ENCODE peak calls at places on chromosomes 16 and 17, in ten cellular contexts. L is cardiac muscle cell; C is fibroblast of lung; Y is A549; T is Peyer's patch; B is nephron progenitor cell; Q is GM10248; N is D721Med; X is CD8-positive, alpha-beta T cell; I is tibial nerve. M is an unnamed sample.

GRCh38 chr17:70473049-70473448 is 303.7 kb downstream of the KCNJ2 start:
- DNase-seq in T (no peak), C (no peak), B (no peak), X (no peak), Q (no peak), Y (no peak), N (no peak), L (no peak), I (no peak), M (no peak)

GRCh38 chr17:40320771-40321501 is 12.0 kb downstream of the RARA start:
- DNase-seq in Q (no peak), X (peak; percentile 70), I (peak; percentile 44), T (peak; percentile 58), B (no peak), C (no peak), L (peak; percentile 64), Y (no peak), N (no peak), M (peak; percentile 60)

GRCh38 chr16:53924311-53924860 is 220.4 kb downstream of the FTO start:
- DNase-seq in Q (no peak), N (no peak), X (no peak), L (peak; percentile 47), T (no peak), I (no peak), Y (no peak), B (no peak), C (no peak), M (no peak)

GRCh38 chr16:75996491-75996890 is 270.2 kb upstream of the CPHXL start:
- DNase-seq in T (no peak), Y (no peak), X (no peak), I (no peak), Q (no peak), N (no peak), L (no peak), C (no peak), B (no peak), M (no peak)

GRCh38 chr17:67628580-67629013 is 89.1 kb upstream of the NOL11 start:
- DNase-seq in C (no peak), Y (no peak), L (peak; percentile 38), N (no peak), B (no peak), X (no peak), I (no peak), T (no peak), Q (peak; percentile 66), M (no peak)

GRCh38 chr16:72372646-72373045 is 200.7 kb upstream of the PMFBP1 start:
- DNase-seq in Y (no peak), N (no peak), L (peak; percentile 30), I (no peak), B (no peak), Q (no peak), X (no peak), C (no peak), T (no peak), M (no peak)

GRCh38 chr17:52419256-52419655 is 260.7 kb upstream of the CA10 start:
- DNase-seq in N (no peak), Y (no peak), X (no peak), I (no peak), L (no peak), B (no peak), Q (no peak), T (no peak), C (no peak), M (no peak)

GRCh38 chr17:77872714-77873517 is 85.6 kb upstream of the TNRC6C start:
- DNase-seq in C (no peak), T (no peak), N (no peak), Y (no peak), Q (no peak), I (no peak), L (no peak), X (no peak), B (no peak), M (no peak)

GRCh38 chr16:14289692-14290340 is 218.7 kb downstream of the MRTFB start:
- DNase-seq in Y (peak; percentile 60), N (peak; percentile 52), I (no peak), X (peak; percentile 32), T (no peak), B (peak; percentile 32), L (peak; percentile 35), C (no peak), Q (no peak), M (no peak)

GRCh38 chr17:40095944-40096791 is 4.2 kb downstream of the NR1D1 start:
- DNase-seq in N (no peak), X (peak; percentile 76), C (no peak), Q (peak; percentile 96), B (no peak), T (no peak), Y (no peak), I (no peak), L (no peak), M (peak; percentile 72)

GRCh38 chr17:38601539-38602351 is 4.0 kb downstream of the SRCIN1 start:
- DNase-seq in T (peak; percentile 85), C (no peak), Q (no peak), N (no peak), L (peak; percentile 33), B (peak; percentile 57), X (no peak), Y (peak; percentile 47), I (no peak), M (no peak)

DNA sequence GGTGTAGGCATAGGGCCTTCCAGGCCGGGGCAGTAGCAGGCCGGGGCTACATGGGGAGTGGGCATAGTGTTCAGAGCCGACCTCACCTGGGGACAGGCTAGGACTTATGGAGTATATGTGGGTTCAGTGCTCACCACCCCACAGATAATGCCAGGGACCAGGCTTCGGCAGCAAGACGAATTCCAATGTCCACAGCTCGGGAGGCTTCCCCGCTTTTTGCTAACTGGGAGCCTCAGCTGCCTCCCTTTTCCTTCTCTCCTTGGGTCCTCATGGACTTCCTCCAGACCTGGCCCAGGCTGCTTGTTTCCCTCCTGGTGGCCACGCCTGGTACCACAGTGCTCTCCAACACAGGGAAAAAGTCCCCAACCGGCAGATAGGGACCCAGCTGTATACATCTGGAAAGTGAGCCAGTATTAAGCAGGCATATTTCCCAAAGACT is 20.1 kb upstream of the SLC46A1 start:
- DNase-seq in L (peak; percentile 10), Y (peak; percentile 58), B (peak; percentile 39), N (no peak), T (peak; percentile 57), Q (no peak), X (no peak), C (no peak), I (no peak), M (no peak)
- TF ChIP-seq CTCF in L (peak; percentile 44), Y (no peak), B (peak; percentile 51), N (no peak), T (peak; percentile 10), Q (no peak), X (no peak), C (peak; percentile 21), I (no peak), M (no peak)

DNA sequence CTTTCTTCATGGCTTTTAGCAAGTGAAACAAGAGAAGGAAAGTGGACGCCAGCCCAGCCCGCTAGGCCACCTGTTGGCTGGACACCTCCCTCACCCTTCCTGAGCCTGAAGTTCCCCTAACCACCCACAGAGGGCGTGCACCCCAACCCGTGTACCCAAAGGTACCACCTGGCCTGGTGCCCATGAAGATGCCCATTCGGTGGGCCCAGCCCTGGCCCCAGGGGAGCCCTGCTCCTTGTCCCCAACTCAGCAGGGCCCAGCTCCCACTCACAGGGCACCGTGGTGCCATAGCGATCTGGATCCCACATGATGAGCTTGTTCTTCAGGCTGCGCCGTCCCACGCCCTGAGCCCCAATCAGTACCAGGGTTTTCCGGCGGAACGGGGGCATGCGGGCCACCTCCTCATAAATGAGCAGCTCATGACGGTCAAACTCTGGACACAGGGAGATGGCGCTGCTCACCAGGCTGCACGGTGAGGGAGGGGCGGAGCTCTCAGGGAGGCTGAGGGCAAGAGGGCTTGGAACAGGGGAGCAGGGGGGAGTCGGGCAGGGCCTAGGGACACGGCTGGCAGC is 26.8 kb downstream of the MPP2 start:
- DNase-seq in N (peak; percentile 77), L (peak; percentile 13), I (no peak), Y (peak; percentile 94), T (peak; percentile 66), Q (peak; percentile 77), B (peak; percentile 69), X (peak; percentile 45), C (no peak), M (peak; percentile 23)
- TF ChIP-seq CTCF in N (peak; percentile 71), L (peak; percentile 72), I (peak; percentile 48), Y (peak; percentile 62), T (peak; percentile 60), Q (peak; percentile 53), B (peak; percentile 90), X (peak; percentile 69), C (peak; percentile 46), M (peak; percentile 48)

GRCh38 chr17:4017377-4017776 is 53.1 kb upstream of the ATP2A3 start:
- DNase-seq in Y (no peak), L (no peak), N (no peak), X (no peak), T (no peak), C (no peak), B (no peak), I (no peak), Q (no peak), M (no peak)
- TF ChIP-seq CTCF in Y (peak; percentile 25), L (no peak), N (no peak), X (no peak), T (no peak), C (no peak), B (no peak), I (no peak), Q (peak; percentile 20), M (no peak)

GRCh38 chr17:73952498-73953205 is 250.8 kb upstream of the RPL38 start:
- DNase-seq in I (no peak), B (peak; percentile 84), T (peak; percentile 56), C (no peak), Q (peak; percentile 59), Y (peak; percentile 82), X (peak; percentile 49), L (peak; percentile 14), N (peak; percentile 69), M (peak; percentile 47)
- TF ChIP-seq CTCF in I (no peak), B (peak; percentile 50), T (no peak), C (no peak), Q (peak; percentile 12), Y (peak; percentile 72), X (peak; percentile 15), L (peak; percentile 51), N (peak; percentile 40), M (peak; percentile 50)

GRCh38 chr16:47037396-47037745 is 63.9 kb upstream of the DNAJA2 start:
- DNase-seq in B (no peak), C (peak; percentile 21), L (peak; percentile 27), Q (peak; percentile 58), Y (peak; percentile 62), T (no peak), I (no peak), N (no peak), X (peak; percentile 22), M (no peak)
- TF ChIP-seq CTCF in B (no peak), C (no peak), L (no peak), Q (no peak), Y (no peak), T (no peak), I (no peak), N (no peak), X (no peak), M (no peak)

GRCh38 chr16:52861614-52862022 is 191.1 kb downstream of the CHD9NB start:
- DNase-seq in L (peak; percentile 19), T (no peak), X (no peak), C (peak; percentile 1), Y (no peak), N (no peak), B (peak; percentile 11), Q (no peak), I (no peak), M (no peak)
- TF ChIP-seq CTCF in L (peak; percentile 32), T (no peak), X (no peak), C (no peak), Y (peak; percentile 38), N (peak; percentile 66), B (peak; percentile 40), Q (no peak), I (no peak), M (no peak)

M was measured in natural killer cell.